ENCODE peak calls at places on chromosomes 12 and 14, in four cellular contexts. One of them, this sample, is unnamed. For H3K4me1 and H3K36me3, the result is how much of the 10 kb centered on the place peaks cover.

GRCh38 chr12:85036241-85036707 is at the start of the genes LRRIQ1 and TSPAN19:
- DNase-seq in spleen: peak
- DNase-seq in PC-3: peak
- DNase-seq in upper lobe of right lung: peak
- DNase-seq in this sample: no peak

GRCh38 chr12:57611116-57611809 is at the start of gene ARHGEF25:
- DNase-seq in spleen: no peak
- DNase-seq in PC-3: peak
- DNase-seq in upper lobe of right lung: no peak
- DNase-seq in this sample: no peak

GRCh38 chr12:93597608-93598007 is 25.1 kb downstream of the SOCS2 start:
- DNase-seq in spleen: no peak
- DNase-seq in PC-3: no peak
- DNase-seq in upper lobe of right lung: no peak
- DNase-seq in this sample: no peak

GRCh38 chr14:73437206-73437605 is 21.1 kb downstream of the NUMB start:
- DNase-seq in spleen: no peak
- DNase-seq in PC-3: no peak
- DNase-seq in upper lobe of right lung: no peak
- DNase-seq in this sample: no peak

GRCh38 chr12:94704452-94704871 is 54.1 kb upstream of the TMCC3 start:
- DNase-seq in spleen: no peak
- DNase-seq in PC-3: peak
- DNase-seq in upper lobe of right lung: no peak
- DNase-seq in this sample: no peak

GRCh38 chr12:18653465-18653864 is 84.3 kb downstream of the PLCZ1 start:
- DNase-seq in spleen: no peak
- DNase-seq in PC-3: no peak
- DNase-seq in upper lobe of right lung: no peak
- DNase-seq in this sample: no peak

GRCh38 chr12:132583736-132584135 is 26.6 kb downstream of the LRCOL1 start:
- DNase-seq in spleen: no peak
- DNase-seq in PC-3: no peak
- DNase-seq in upper lobe of right lung: no peak
- DNase-seq in this sample: no peak

GRCh38 chr14:34356267-34356660 is 105.8 kb downstream of the SPTSSA start:
- DNase-seq in spleen: no peak
- DNase-seq in PC-3: no peak
- DNase-seq in upper lobe of right lung: no peak
- DNase-seq in this sample: no peak

GRCh38 chr12:122291431-122291830 is 25.1 kb upstream of the VPS33A start:
- DNase-seq in spleen: no peak
- DNase-seq in PC-3: no peak
- DNase-seq in upper lobe of right lung: no peak
- DNase-seq in this sample: no peak

GRCh38 chr12:33322519-33322918 is 117.1 kb downstream of the SYT10 start:
- DNase-seq in spleen: no peak
- DNase-seq in PC-3: no peak
- DNase-seq in upper lobe of right lung: no peak
- DNase-seq in this sample: no peak

GRCh38 chr12:2959194-2959507 is at the start of gene TEAD4:
- DNase-seq in spleen: no peak
- DNase-seq in PC-3: peak
- DNase-seq in upper lobe of right lung: peak
- DNase-seq in this sample: no peak

GRCh38 chr12:41992029-41992428 is 152.6 kb downstream of the GXYLT1 start:
- DNase-seq in spleen: no peak
- DNase-seq in PC-3: no peak
- DNase-seq in upper lobe of right lung: no peak
- DNase-seq in this sample: no peak

GRCh38 chr14:104867371-104868059 is 2.4 kb downstream of the CEP170B start:
- DNase-seq in spleen: peak
- DNase-seq in PC-3: no peak
- DNase-seq in upper lobe of right lung: no peak
- DNase-seq in this sample: no peak

GRCh38 chr12:3431685-3432084 is 59.3 kb upstream of the PRMT8 start:
- DNase-seq in spleen: no peak
- DNase-seq in PC-3: no peak
- DNase-seq in upper lobe of right lung: no peak
- DNase-seq in this sample: no peak

GRCh38 chr14:49303952-49304516 is 282.1 kb downstream of the RPS29 start:
- DNase-seq in spleen: no peak
- DNase-seq in PC-3: peak
- DNase-seq in upper lobe of right lung: no peak
- DNase-seq in this sample: no peak

GRCh38 chr12:107645630-107646333 is 39.8 kb upstream of the PWP1 start:
- DNase-seq in spleen: no peak
- DNase-seq in PC-3: no peak
- DNase-seq in upper lobe of right lung: no peak
- DNase-seq in this sample: no peak

GRCh38 chr12:121579981-121580868 is 598 bp downstream of the KDM2B start:
- DNase-seq in spleen: peak
- DNase-seq in PC-3: peak
- DNase-seq in upper lobe of right lung: peak
- DNase-seq in this sample: no peak

GRCh38 chr14:104518659-104519350 is 60.8 kb upstream of the C14orf180 start:
- DNase-seq in spleen: no peak
- DNase-seq in PC-3: no peak
- DNase-seq in upper lobe of right lung: no peak
- DNase-seq in this sample: peak

GRCh38 chr12:58601529-58601928 is 318.8 kb downstream of the LRIG3 start:
- DNase-seq in spleen: no peak
- DNase-seq in PC-3: no peak
- DNase-seq in upper lobe of right lung: no peak
- DNase-seq in this sample: no peak

DNA sequence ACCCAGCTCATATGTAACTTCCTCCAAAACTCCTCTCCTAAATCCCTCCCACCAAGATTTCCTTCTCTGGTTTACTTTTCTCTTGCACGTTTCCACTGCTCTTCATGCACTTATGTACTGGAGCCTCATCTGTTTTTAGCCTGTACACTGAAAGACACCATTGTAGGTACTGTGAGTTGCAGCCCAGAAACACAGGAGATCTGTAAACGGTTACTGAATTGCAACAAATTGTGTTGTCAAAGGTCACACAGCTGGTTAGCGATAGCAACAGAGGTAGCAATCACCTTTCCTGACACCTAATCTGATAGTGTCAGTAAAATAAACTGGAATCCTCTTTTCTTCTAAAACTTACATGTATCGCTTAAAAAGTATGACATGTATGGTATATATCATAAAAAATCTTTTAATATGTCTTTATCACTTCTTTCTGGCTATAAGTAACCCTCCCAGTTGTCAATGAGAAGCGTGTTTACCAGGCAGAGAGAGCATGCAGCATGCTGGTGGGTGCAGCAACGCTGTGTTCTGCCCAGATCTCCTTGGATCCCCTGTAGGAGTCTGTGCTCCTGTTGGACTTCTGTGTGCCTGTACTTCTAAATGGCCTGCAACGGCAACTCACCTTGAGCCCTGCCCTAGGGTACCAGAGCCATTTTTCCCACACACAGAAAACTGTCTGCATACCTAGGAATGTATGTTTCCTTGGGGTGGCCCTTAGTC is 121.5 kb upstream of the CPM start:
- DNase-seq in spleen: no peak
- DNase-seq in PC-3: no peak
- DNase-seq in upper lobe of right lung: no peak
- DNase-seq in this sample: no peak
- H3K4me3 ChIP-seq in spleen: no peak
- H3K4me3 ChIP-seq in PC-3: no peak
- H3K4me3 ChIP-seq in upper lobe of right lung: no peak
- H3K4me3 ChIP-seq in this sample: no peak

DNA sequence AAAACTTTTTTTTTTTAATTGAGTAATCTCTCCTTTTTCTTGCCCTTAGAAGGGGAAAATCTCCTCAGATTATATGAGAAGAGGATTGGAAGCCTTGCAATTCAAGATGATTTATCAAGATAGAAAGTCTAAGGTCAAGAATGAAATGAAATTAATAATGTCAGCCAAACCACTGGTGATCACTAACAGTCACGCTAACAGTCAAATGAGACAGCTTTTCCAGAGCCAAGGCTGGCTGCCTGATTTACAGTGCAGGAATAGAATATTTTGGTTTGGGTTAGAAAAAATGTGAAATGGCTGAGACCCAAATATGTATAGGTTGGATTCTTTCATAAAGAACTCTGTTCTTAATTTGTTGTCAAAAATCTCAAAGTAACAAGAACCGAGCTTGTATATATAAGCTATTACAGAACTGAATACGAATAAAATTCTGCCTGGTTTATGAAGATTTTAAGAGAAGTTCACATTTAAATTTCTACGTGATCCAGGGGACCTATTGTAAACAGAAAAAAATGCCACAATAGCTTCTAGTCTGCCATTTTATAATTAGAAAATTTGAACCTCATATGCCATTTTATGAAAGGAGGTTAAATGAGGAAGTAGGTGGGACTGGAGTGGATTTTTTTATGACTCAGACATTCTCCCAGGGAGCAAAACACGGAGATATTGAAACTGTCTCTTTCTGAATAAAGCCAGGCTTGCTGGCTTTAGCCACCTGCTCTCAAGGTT is 204.1 kb downstream of the PPM1H start:
- DNase-seq in spleen: no peak
- DNase-seq in PC-3: peak
- DNase-seq in upper lobe of right lung: no peak
- DNase-seq in this sample: no peak
- H3K4me1 ChIP-seq in spleen: under half
- H3K4me1 ChIP-seq in PC-3: under half
- H3K4me1 ChIP-seq in upper lobe of right lung: under half
- H3K4me1 ChIP-seq in this sample: under half

DNA sequence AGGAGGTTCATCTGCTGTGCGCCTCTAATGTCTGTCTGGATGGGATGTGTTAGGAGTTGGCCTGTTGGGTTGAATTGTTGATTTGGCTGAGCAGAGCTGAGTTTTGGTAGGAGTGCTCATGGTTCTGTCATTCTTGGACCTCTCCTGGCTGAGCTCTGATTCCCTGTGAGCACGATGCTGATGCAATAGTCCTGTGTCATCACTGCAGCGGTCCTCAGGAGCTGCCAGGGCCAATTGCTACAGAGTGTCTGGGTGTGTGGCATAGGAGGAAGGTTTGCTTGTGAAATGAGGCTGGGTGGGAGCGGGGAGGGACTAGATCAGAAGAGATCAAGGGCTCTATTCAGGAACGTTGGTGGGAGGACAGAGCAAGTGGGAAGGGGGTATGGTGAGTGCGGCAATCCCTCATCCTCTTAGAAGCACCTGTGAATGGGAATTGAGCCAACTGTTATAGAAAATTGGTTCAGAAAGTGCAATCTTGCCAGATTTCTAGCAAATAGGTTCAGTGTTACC is 21.2 kb downstream of the PEX5 start:
- DNase-seq in spleen: no peak
- DNase-seq in PC-3: no peak
- DNase-seq in upper lobe of right lung: no peak
- DNase-seq in this sample: no peak
- H3K36me3 ChIP-seq in spleen: half or more
- H3K36me3 ChIP-seq in PC-3: under half
- H3K36me3 ChIP-seq in upper lobe of right lung: half or more
- H3K36me3 ChIP-seq in this sample: under half

GRCh38 chr12:123671876-123672275 is 963 bp downstream of the TCTN2 start:
- DNase-seq in spleen: no peak
- DNase-seq in PC-3: no peak
- DNase-seq in upper lobe of right lung: no peak
- DNase-seq in this sample: no peak
- H3K4me3 ChIP-seq in spleen: peak
- H3K4me3 ChIP-seq in PC-3: peak
- H3K4me3 ChIP-seq in upper lobe of right lung: peak
- H3K4me3 ChIP-seq in this sample: peak

This sample was measured in ascending aorta.